ENCODE peak calls at places on chromosomes 3 and 15, in eight cellular contexts. X, D, F, C, N, M, J and A are unnamed samples.

GRCh38 chr15:20340931-20341661 is 200.5 kb downstream of the GOLGA6L6 start:
- DNase-seq in N (peak; percentile 69), J (peak; percentile 89), M (peak; percentile 60), X (peak; percentile 63), C (no peak), F (no peak), D (peak; percentile 96), A (peak; percentile 74)

GRCh38 chr3:126345641-126346460 is 11.4 kb downstream of the KLF15 start:
- DNase-seq in M (peak; percentile 10), X (peak; percentile 14), N (peak; percentile 34), C (no peak), F (no peak), J (no peak), D (peak; percentile 66), A (peak; percentile 14)

GRCh38 chr3:50226888-50227389 is 9.1 kb upstream of the GNAI2 start:
- DNase-seq in J (no peak), F (no peak), N (no peak), D (no peak), M (no peak), X (peak; percentile 65), C (no peak), A (no peak)

GRCh38 chr15:50353999-50354837 is 780 bp downstream of the GABPB1 start:
- DNase-seq in D (peak; percentile 93), J (peak; percentile 54), C (peak; percentile 85), X (peak; percentile 64), M (peak; percentile 44), F (peak; percentile 7), N (peak; percentile 68), A (peak; percentile 36)

GRCh38 chr15:85485956-85486567 is 105.7 kb downstream of the AKAP13 start:
- DNase-seq in J (peak; percentile 77), F (no peak), N (no peak), M (peak; percentile 72), D (no peak), X (peak; percentile 75), C (peak; percentile 75), A (no peak)

GRCh38 chr3:43537206-43537605 is 84.6 kb downstream of the ANO10 start:
- DNase-seq in D (no peak), J (no peak), F (no peak), C (no peak), X (no peak), M (no peak), N (no peak), A (no peak)

GRCh38 chr3:56930706-56931105 is 129.0 kb upstream of the ARHGEF3 start:
- DNase-seq in J (no peak), F (no peak), N (no peak), X (no peak), D (no peak), C (no peak), M (no peak), A (no peak)

GRCh38 chr3:110414851-110415250 is 656.8 kb upstream of the NECTIN3 start:
- DNase-seq in M (no peak), J (no peak), X (no peak), C (peak; percentile 31), F (no peak), N (no peak), D (no peak), A (no peak)

GRCh38 chr15:86444527-86444926 is 364.9 kb downstream of the AGBL1 start:
- DNase-seq in M (no peak), N (no peak), D (no peak), J (no peak), X (no peak), C (no peak), F (no peak), A (no peak)

GRCh38 chr3:12159227-12159601 is 502 bp upstream of the TIMP4 start:
- DNase-seq in F (no peak), M (no peak), X (no peak), J (no peak), N (no peak), C (no peak), D (no peak), A (no peak)

GRCh38 chr15:35648941-35649340 is 103.0 kb upstream of the DPH6 start:
- DNase-seq in C (no peak), M (no peak), F (no peak), N (no peak), X (no peak), J (no peak), D (no peak), A (no peak)

GRCh38 chr3:31699309-31699953 is 166.7 kb downstream of the STT3B start:
- DNase-seq in C (no peak), M (no peak), N (no peak), X (no peak), F (no peak), J (no peak), D (no peak), A (no peak)

GRCh38 chr3:25707268-25707928 is 42.7 kb upstream of the TOP2B start:
- DNase-seq in N (no peak), F (no peak), M (no peak), D (no peak), C (no peak), J (no peak), X (no peak), A (no peak)

GRCh38 chr3:183269345-183269744 is 16.3 kb downstream of the B3GNT5 start:
- DNase-seq in N (no peak), M (no peak), J (no peak), X (no peak), C (no peak), D (no peak), F (no peak), A (no peak)

GRCh38 chr3:112773864-112774263 is 72.8 kb downstream of the CD200R1L start:
- DNase-seq in X (no peak), M (no peak), F (no peak), N (no peak), D (no peak), J (peak; percentile 26), C (no peak), A (no peak)

GRCh38 chr3:38130219-38130618 is 6.7 kb downstream of the ACAA1 start:
- DNase-seq in J (no peak), C (no peak), M (no peak), D (no peak), F (no peak), N (no peak), X (no peak), A (no peak)
- H3K36me3 ChIP-seq in J (no peaks in the 10 kb centered on the region), C (peaks cover 37% of the 10 kb centered on the region), M (no peaks in the 10 kb centered on the region), D (peaks cover 99% of the 10 kb centered on the region), F (peaks cover 30% of the 10 kb centered on the region), N (no peaks in the 10 kb centered on the region), X (no peaks in the 10 kb centered on the region), A (peaks cover 3% of the 10 kb centered on the region)

GRCh38 chr3:141367038-141367730 is 1.1 kb upstream of the ZBTB38 start:
- DNase-seq in N (peak; percentile 50), J (peak; percentile 92), C (no peak), D (no peak), X (no peak), M (peak; percentile 56), F (no peak), A (peak; percentile 18)
- TF ChIP-seq POLR2A in N (no peak), J (no peak), C (no peak), D (no peak), X (no peak), M (no peak), F (no peak), A (no peak)

DNA sequence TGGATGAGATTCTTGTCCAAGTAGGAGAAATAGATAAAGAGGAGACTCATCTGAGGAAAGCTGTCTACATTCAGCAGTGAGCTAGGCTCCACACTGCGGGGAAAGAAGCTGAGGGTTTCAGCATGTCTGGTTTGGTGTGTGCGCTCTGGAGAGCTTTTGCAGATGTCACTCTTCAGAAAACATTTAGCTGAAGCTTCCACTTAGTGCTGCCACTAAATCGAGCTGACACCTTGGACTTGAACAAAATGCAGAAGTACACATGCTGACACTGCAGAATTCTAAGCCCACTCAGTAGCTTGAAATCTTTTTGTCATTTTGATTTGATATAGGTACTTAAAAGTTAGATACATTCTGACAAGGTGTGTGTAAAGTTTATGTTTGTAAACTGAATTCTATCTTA is 32.3 kb upstream of the CRTC3 start:
- DNase-seq in D (no peak), M (no peak), F (no peak), N (no peak), X (no peak), C (no peak), J (no peak), A (no peak)
- H3K36me3 ChIP-seq in D (peaks cover 95% of the 10 kb centered on the region), M (no peaks in the 10 kb centered on the region), F (peaks cover 17% of the 10 kb centered on the region), N (no peaks in the 10 kb centered on the region), X (no peaks in the 10 kb centered on the region), C (peaks cover 6% of the 10 kb centered on the region), J (peaks cover 10% of the 10 kb centered on the region), A (peaks cover 39% of the 10 kb centered on the region)

GRCh38 chr3:124791142-124791541 is 60.9 kb downstream of the UMPS start:
- DNase-seq in F (no peak), C (no peak), X (no peak), M (no peak), N (no peak), D (peak; percentile 15), J (no peak), A (no peak)
- TF ChIP-seq POLR2A in F (no peak), C (no peak), X (no peak), M (no peak), N (no peak), D (no peak), J (no peak), A (no peak)